ENCODE peak calls at places on chromosomes 7 and 10, in four cellular contexts. I is DND-41, T is fibroblast of lung, S is HepG2. C is an unnamed sample. For H3K4me1, the result is how much of the 10 kb centered on the place peaks cover.

GRCh38 chr7:20776214-20776875 is 10.3 kb downstream of the SP8 start:
- DNase-seq in T (no peak), I (no peak), S (no peak), C (no peak)

GRCh38 chr10:34889004-34889869 is 74.1 kb upstream of the PARD3 start:
- DNase-seq in I (no peak), S (no peak), T (peak), C (no peak)

GRCh38 chr10:34732926-34733325 is 82.2 kb downstream of the PARD3 start:
- DNase-seq in S (peak), T (peak), I (no peak), C (no peak)

GRCh38 chr7:106417273-106417902 is 132.6 kb upstream of the NAMPT start:
- DNase-seq in I (no peak), T (no peak), S (no peak), C (no peak)

GRCh38 chr10:102800601-102801335 is 36.4 kb downstream of the CYP17A1 start:
- DNase-seq in I (no peak), S (no peak), T (no peak), C (no peak)

GRCh38 chr10:80699602-80700039 is 161.9 kb downstream of the SH2D4B start:
- DNase-seq in T (peak), S (peak), I (peak), C (peak)

GRCh38 chr7:39700165-39700564 is 76.8 kb downstream of the RALA start:
- DNase-seq in I (no peak), T (no peak), S (no peak), C (no peak)

GRCh38 chr10:80509403-80510161 is 28.1 kb upstream of the SH2D4B start:
- DNase-seq in I (no peak), T (peak), S (no peak), C (no peak)

GRCh38 chr7:77331938-77332695 is 84.0 kb downstream of the GSAP start:
- DNase-seq in S (peak), I (peak), T (peak), C (peak)

GRCh38 chr10:93352638-93353383 is 129.3 kb downstream of the MYOF start:
- DNase-seq in I (no peak), S (peak), T (peak), C (peak)

GRCh38 chr10:37125191-37125732 is at the start of gene ANKRD30A:
- DNase-seq in I (no peak), T (no peak), S (no peak), C (no peak)

GRCh38 chr10:96402417-96403305 is 43.9 kb upstream of the OPALIN start:
- DNase-seq in I (no peak), T (no peak), S (no peak), C (no peak)
- H3K4me1 ChIP-seq in I (under half), T (under half), S (under half), C (under half)

GRCh38 chr7:128832880-128833147 is 2.6 kb downstream of the FLNC start:
- DNase-seq in S (no peak), T (no peak), I (no peak), C (no peak)
- H3K4me3 ChIP-seq in S (no peak), T (peak), I (no peak), C (no peak)

DNA sequence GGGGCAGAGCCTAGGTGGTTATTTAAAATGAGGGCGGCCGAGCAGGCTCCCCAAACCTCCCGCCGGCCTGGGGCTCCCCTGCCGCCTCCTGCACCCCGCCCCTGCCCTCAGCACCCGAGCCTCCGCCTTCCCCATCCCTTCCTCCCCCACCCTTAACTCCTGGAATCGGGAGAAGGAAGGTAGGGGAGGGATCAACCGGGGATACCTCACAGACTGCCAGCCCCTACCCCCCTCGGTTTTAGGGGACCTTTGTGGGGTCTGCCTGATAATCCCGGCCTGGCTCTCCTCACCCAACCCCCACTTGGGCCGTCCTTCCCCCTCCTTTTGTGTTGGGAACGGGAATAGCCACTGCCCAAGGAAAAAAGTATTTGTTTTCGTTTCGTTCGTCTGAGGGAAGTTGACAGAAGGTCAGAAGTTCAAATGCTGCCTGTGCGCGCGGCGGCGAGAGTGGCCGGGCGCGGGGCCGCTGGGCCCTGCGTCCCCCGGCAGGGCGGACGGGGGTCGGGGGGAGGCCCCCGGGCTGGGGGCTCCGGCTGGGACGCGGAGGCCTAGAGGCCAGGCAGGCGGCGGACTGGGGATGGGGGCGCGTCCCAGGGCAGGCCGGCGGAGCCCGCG is 2.8 kb downstream of the SHH start:
- DNase-seq in T (no peak), S (no peak), I (no peak), C (no peak)
- TF ChIP-seq EZH2 in T (no peak), S (no peak), I (no peak), C (no peak)

GRCh38 chr7:111030358-111030735 is 60.6 kb upstream of the LRRN3 start:
- DNase-seq in T (peak), S (no peak), I (no peak), C (no peak)
- H3K4me1 ChIP-seq in T (under half), S (half or more), I (under half), C (under half)

C was measured in MM.1S.